ENCODE peak calls at places on chromosomes 2 and 18, in nine cellular contexts. B is ascending aorta, Y is pancreas, O is IMR-90, I is PC-9, T is HL-60, W is keratinocyte, E is mesenchymal stem cell, F is stomach. G is an unnamed sample.
A peak's percentile ranks its signal among the peaks of the same experiment; 100 is the strongest.

GRCh38 chr2:201675454-201675853 is 23.0 kb downstream of the MPP4 start:
- DNase-seq in B (no peak), Y (no peak), O (no peak), I (no peak), T (no peak), W (no peak), E (no peak), F (no peak), G (no peak)

GRCh38 chr18:69889009-69889408 is 58.7 kb downstream of the CD226 start:
- DNase-seq in B (no peak), Y (no peak), O (no peak), I (no peak), T (no peak), W (no peak), E (peak; percentile 3), F (no peak), G (no peak)

GRCh38 chr2:198890490-198890889 is 567.2 kb downstream of the SATB2 start:
- DNase-seq in B (no peak), Y (no peak), O (no peak), I (no peak), T (no peak), W (no peak), E (no peak), F (no peak), G (no peak)

GRCh38 chr2:217960351-217960750 is 42.4 kb downstream of the TNS1 start:
- DNase-seq in B (peak; percentile 62), Y (peak; percentile 13), O (no peak), I (no peak), T (no peak), W (no peak), E (no peak), F (no peak), G (no peak)

GRCh38 chr18:12015697-12016062 is 34.4 kb downstream of the IMPA2 start:
- DNase-seq in B (no peak), Y (peak; percentile 80), O (peak; percentile 72), I (peak; percentile 71), T (no peak), W (no peak), E (no peak), F (peak; percentile 86), G (no peak)

GRCh38 chr2:61750624-61751023 is 103.2 kb downstream of the FAM161A start:
- DNase-seq in B (no peak), Y (no peak), O (peak; percentile 78), I (no peak), T (no peak), W (no peak), E (peak; percentile 29), F (no peak), G (no peak)

GRCh38 chr18:41745166-41746049 is 209.6 kb upstream of the PIK3C3 start:
- DNase-seq in B (no peak), Y (peak; percentile 17), O (peak; percentile 6), I (peak; percentile 45), T (peak; percentile 4), W (no peak), E (peak; percentile 51), F (peak; percentile 61), G (no peak)

GRCh38 chr18:48441405-48441881 is 32.3 kb upstream of the ZBTB7C start:
- DNase-seq in B (peak; percentile 92), Y (no peak), O (no peak), I (no peak), T (no peak), W (no peak), E (no peak), F (no peak), G (no peak)

GRCh38 chr18:36756262-36756661 is 72.5 kb downstream of the TPGS2 start:
- DNase-seq in B (peak; percentile 31), Y (no peak), O (peak; percentile 31), I (peak; percentile 49), T (no peak), W (no peak), E (no peak), F (no peak), G (no peak)

GRCh38 chr2:33264766-33265165 is 211.7 kb upstream of the RASGRP3 start:
- DNase-seq in B (no peak), Y (no peak), O (no peak), I (no peak), T (no peak), W (no peak), E (no peak), F (no peak), G (no peak)

GRCh38 chr2:128086244-128086643 is 4.8 kb upstream of the UGGT1 start:
- DNase-seq in B (no peak), Y (no peak), O (no peak), I (no peak), T (no peak), W (no peak), E (no peak), F (no peak), G (no peak)

GRCh38 chr2:241933175-241933911 is 63.8 kb downstream of the RTP5 start:
- DNase-seq in B (no peak), Y (no peak), O (no peak), I (no peak), T (no peak), W (no peak), E (peak; percentile 59), F (peak; percentile 21), G (peak; percentile 35)

GRCh38 chr2:120204022-120204405 is 19.2 kb downstream of the TMEM185B start:
- DNase-seq in B (no peak), Y (no peak), O (no peak), I (no peak), T (no peak), W (no peak), E (no peak), F (no peak), G (no peak)

GRCh38 chr2:6757215-6757614 is 108.5 kb downstream of the CMPK2 start:
- DNase-seq in B (no peak), Y (no peak), O (no peak), I (no peak), T (no peak), W (no peak), E (no peak), F (no peak), G (no peak)

GRCh38 chr2:108270768-108271506 is 17.8 kb upstream of the SULT1C2 start:
- DNase-seq in B (no peak), Y (no peak), O (no peak), I (no peak), T (no peak), W (no peak), E (no peak), F (no peak), G (no peak)

GRCh38 chr2:23603156-23603555 is 218.2 kb downstream of the KLHL29 start:
- DNase-seq in B (no peak), Y (no peak), O (no peak), I (no peak), T (no peak), W (no peak), E (no peak), F (no peak), G (no peak)

GRCh38 chr18:74012954-74013630 is 134.5 kb downstream of the FBXO15 start:
- DNase-seq in B (no peak), Y (no peak), O (no peak), I (no peak), T (no peak), W (no peak), E (no peak), F (no peak), G (no peak)

GRCh38 chr2:84956334-84957297 is 14.3 kb upstream of the KCMF1 start:
- DNase-seq in B (no peak), Y (no peak), O (no peak), I (no peak), T (no peak), W (no peak), E (no peak), F (no peak), G (no peak)
- H3K27ac ChIP-seq in B (no peak overlapping the region), Y (peak overlapping the region; percentile 93), O (peak overlapping the region; percentile 21), I (peak overlapping the region; percentile 99), T (no peak overlapping the region), W (peak overlapping the region; percentile 95), E (peak overlapping the region; percentile 99), F (no peak overlapping the region), G (no peak overlapping the region)

DNA sequence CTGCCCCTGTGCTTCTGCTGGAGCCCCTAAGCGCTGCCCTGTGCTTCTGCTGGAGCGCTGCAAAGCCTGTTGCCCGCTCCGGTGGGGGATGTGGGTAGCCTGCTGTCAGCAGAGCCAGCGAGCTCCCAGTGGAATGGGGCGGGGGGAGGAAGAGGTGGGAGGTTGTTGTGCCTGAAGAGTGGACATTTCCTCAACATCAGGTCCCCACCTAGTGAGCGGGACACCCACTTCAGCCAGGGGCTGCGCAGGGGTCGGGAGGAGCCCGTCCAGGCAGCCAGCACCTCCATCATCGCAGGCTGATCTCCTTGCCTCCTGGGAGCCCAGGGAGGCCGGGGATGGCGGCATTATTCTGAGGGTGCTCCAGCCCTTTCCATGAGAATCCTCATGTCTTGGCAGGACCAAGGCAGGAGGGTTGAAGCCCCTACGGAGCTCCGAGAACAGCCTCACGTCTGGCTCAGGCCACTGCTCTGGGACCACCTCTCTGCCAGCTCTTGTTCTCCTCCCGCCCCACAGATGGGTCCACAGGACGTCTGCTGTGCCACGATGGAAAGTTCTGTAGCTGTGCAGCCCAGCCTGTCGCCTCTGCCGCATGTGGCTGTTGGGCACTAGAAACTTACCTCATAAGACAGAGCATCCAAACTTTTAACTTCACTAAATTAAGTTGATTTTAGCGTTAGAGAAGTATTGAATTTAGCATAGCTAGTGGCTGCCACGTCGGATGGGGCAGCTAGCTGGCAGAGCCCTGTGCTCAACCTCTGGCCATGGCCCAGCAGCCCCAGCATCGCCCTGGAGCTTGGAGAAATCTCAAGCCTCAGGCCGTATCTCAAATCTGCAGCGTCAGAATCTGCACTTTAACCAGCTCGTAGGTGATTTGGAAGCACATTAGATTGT is 1.9 kb upstream of the ALLC start:
- DNase-seq in B (no peak), Y (no peak), O (no peak), I (no peak), T (no peak), W (no peak), E (no peak), F (no peak), G (no peak)
- H3K27ac ChIP-seq in B (no peak overlapping the region), Y (no peak overlapping the region), O (no peak overlapping the region), I (no peak overlapping the region), T (no peak overlapping the region), W (no peak overlapping the region), E (no peak overlapping the region), F (no peak overlapping the region), G (peak overlapping the region; percentile 82)

DNA sequence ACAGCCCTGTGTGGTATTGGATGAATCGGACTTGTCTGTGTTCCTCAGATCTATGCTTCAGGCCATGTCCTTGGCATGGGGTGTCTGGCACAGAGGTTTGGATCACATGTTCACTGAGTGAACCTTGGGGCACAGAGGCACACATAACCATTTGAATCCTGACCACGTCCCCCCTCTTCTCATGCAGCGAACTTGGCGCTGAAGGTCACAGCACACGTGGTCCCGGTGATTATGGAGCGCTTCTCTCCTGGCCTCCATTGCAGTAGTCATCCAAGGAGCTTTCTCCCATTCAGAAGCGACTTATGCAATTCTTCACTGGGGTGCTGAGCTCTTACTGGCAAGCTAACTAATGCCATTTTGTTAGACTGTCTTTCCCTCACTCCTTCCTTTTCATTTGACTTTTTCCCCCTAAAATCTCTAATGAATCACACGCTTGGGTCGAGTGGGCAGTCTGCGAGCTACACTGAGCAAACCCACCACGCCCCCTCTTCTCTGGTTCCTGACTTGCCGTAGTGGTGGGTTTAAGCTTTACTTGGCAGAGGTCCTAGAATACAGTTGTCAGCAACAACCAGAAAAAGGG is 59.4 kb downstream of the KCNG2 start:
- DNase-seq in B (no peak), Y (no peak), O (peak; percentile 58), I (no peak), T (no peak), W (no peak), E (peak; percentile 1), F (no peak), G (no peak)
- H3K27ac ChIP-seq in B (no peak overlapping the region), Y (no peak overlapping the region), O (no peak overlapping the region), I (no peak overlapping the region), T (no peak overlapping the region), W (no peak overlapping the region), E (no peak overlapping the region), F (no peak overlapping the region), G (peak overlapping the region; percentile 1)

GRCh38 chr18:63444567-63444966 is 22.3 kb upstream of the VPS4B start:
- DNase-seq in B (no peak), Y (no peak), O (peak; percentile 72), I (peak; percentile 79), T (peak; percentile 95), W (no peak), E (peak; percentile 64), F (no peak), G (no peak)
- H3K27ac ChIP-seq in B (no peak overlapping the region), Y (no peak overlapping the region), O (no peak overlapping the region), I (peak overlapping the region; percentile 74), T (peak overlapping the region; percentile 74), W (peak overlapping the region; percentile 88), E (no peak overlapping the region), F (no peak overlapping the region), G (no peak overlapping the region)